ENCODE peak calls at places on chromosomes 4 and X, in ten cellular contexts. E is OCI-LY7, N is A549, M is left ventricle myocardium inferior, H is upper lobe of left lung, P is body of pancreas, B is Peyer's patch, D is psoas muscle, Q is uterus, I is upper lobe of right lung. C is an unnamed sample.

GRCh38 chrX:124641737-124642491 is 295.6 kb downstream of the SH2D1A start:
- DNase-seq in B (no peak), H (no peak), P (no peak), M (no peak), E (peak; percentile 0), I (no peak), D (no peak), N (no peak), Q (no peak), C (no peak)

GRCh38 chrX:9912341-9912740 is 54.8 kb upstream of the CLDN34 start:
- DNase-seq in E (no peak), I (no peak), D (no peak), B (no peak), P (no peak), M (no peak), H (no peak), Q (no peak), N (no peak), C (no peak)

GRCh38 chr4:189500970-189501369 is 439.7 kb upstream of the FRG1 start:
- DNase-seq in M (no peak), D (no peak), P (no peak), H (no peak), I (no peak), N (no peak), E (no peak), Q (no peak), B (no peak), C (no peak)

GRCh38 chr4:146165840-146166239 is 9.7 kb upstream of the LSM6 start:
- DNase-seq in B (no peak), M (no peak), Q (no peak), D (no peak), P (no peak), N (no peak), E (no peak), H (no peak), I (no peak), C (no peak)

GRCh38 chr4:52915730-52916129 is 53.6 kb downstream of the RASL11B start:
- DNase-seq in P (no peak), H (no peak), I (no peak), N (no peak), E (no peak), Q (no peak), D (no peak), M (no peak), B (no peak), C (no peak)

GRCh38 chrX:152658302-152658701 is 20.6 kb downstream of the GABRQ start:
- DNase-seq in Q (no peak), I (no peak), H (no peak), N (no peak), E (no peak), B (no peak), M (no peak), D (no peak), P (no peak), C (no peak)

GRCh38 chr4:154982187-154983047 is 201.3 kb downstream of the RBM46 start:
- DNase-seq in I (peak; percentile 68), B (no peak), D (peak; percentile 51), E (peak; percentile 37), P (peak; percentile 76), N (peak; percentile 32), H (no peak), M (peak; percentile 18), Q (peak; percentile 19), C (peak; percentile 62)

GRCh38 chr4:183873389-183874185 is 31.5 kb upstream of the STOX2 start:
- DNase-seq in D (no peak), I (no peak), Q (no peak), E (no peak), M (no peak), H (no peak), B (no peak), P (no peak), N (no peak), C (no peak)

GRCh38 chr4:186190456-186191265 is 706 bp upstream of the CYP4V2 start:
- DNase-seq in P (peak; percentile 61), N (peak; percentile 33), Q (no peak), M (no peak), B (peak; percentile 43), E (peak; percentile 71), D (no peak), I (peak; percentile 81), H (no peak), C (no peak)

GRCh38 chr4:41413670-41414069 is 124.3 kb upstream of the LIMCH1 start:
- DNase-seq in P (no peak), D (no peak), H (no peak), I (no peak), N (no peak), B (no peak), Q (no peak), E (no peak), M (no peak), C (no peak)

GRCh38 chr4:160956875-160957274 is 1206.9 kb downstream of the FSTL5 start:
- DNase-seq in B (no peak), M (no peak), E (no peak), Q (no peak), P (no peak), H (no peak), I (no peak), N (no peak), D (no peak), C (no peak)

GRCh38 chr4:69749771-69750170 is 10.6 kb downstream of the SULT1B1 start:
- DNase-seq in M (no peak), H (no peak), D (no peak), I (no peak), Q (no peak), B (no peak), P (no peak), E (no peak), N (no peak), C (no peak)

GRCh38 chrX:153063315-153063714 is 7.0 kb downstream of the PNMA3 start:
- DNase-seq in N (no peak), E (no peak), Q (no peak), H (no peak), I (no peak), B (no peak), M (no peak), P (no peak), D (no peak), C (no peak)

GRCh38 chrX:39261446-39262147 is 460.3 kb downstream of the MID1IP1 start:
- DNase-seq in M (no peak), N (peak; percentile 1), B (no peak), Q (no peak), I (no peak), P (no peak), D (no peak), H (no peak), E (peak; percentile 23), C (no peak)

DNA sequence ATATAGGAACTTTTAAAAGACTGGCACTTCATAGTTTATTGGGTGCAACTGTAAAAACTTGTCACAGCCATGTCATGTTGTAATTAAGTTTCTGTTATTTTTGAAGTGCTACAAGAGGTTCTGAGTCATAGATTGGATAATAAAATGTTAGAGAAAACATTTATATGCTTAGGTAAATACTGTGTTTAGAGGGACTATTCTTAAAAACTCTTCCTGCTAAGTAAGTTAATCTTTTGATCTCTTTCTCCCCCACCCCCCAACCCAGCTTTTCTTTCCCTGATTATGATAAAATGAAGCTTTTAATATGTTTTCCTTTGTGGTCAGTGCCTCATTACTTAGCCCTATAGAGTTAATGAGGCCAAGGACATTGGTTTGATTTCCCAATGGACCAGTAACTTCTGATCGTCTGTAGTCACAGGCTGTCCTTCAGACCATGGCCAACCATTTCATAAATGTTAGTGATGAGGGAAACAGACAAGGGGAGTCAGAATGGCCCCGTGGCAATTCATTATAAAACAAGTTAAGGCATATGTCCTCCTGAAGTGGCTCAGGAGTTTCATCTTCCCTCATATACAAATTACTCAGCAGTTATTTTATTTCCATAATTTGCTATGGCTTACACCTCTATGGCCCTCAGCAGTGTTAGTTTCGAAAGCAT is 3.9 kb upstream of the PDLIM5 start:
- DNase-seq in M (no peak), P (no peak), D (no peak), I (no peak), N (no peak), Q (no peak), E (no peak), H (no peak), B (no peak), C (no peak)
- H3K4me3 ChIP-seq in M (no peak overlapping the region), P (no peak overlapping the region), D (peak overlapping the region; percentile 1), I (no peak overlapping the region), N (no peak overlapping the region), Q (no peak overlapping the region), E (no peak overlapping the region), H (no peak overlapping the region), B (no peak overlapping the region), C (no peak overlapping the region)

DNA sequence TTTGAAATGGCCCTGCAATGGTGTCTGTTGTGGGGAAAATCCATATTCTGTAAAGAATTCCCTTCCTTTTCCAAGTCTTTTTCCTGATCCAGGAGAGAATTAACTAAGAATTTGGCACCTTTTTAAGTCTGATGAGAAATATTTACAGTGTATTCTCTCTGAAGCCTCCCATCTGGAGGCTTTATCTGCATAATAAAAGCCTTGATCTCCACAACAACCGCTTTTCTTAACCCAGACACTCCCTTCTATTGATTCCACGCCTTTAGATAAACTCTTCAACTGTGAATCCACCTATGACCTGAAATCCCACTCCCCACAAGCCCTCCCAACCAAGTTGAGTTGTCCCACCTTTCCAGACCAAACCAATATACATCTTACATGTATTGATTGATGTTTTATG is 43.1 kb upstream of the TMPRSS11E start:
- DNase-seq in H (no peak), Q (no peak), N (no peak), E (no peak), I (no peak), M (no peak), P (no peak), D (no peak), B (no peak), C (no peak)
- H3K4me1 ChIP-seq in H (no peaks in the 10 kb centered on the region), Q (no peaks in the 10 kb centered on the region), N (no peaks in the 10 kb centered on the region), E (no peaks in the 10 kb centered on the region), I (no peaks in the 10 kb centered on the region), M (no peaks in the 10 kb centered on the region), P (no peaks in the 10 kb centered on the region), D (no peaks in the 10 kb centered on the region), B (no peaks in the 10 kb centered on the region), C (no peaks in the 10 kb centered on the region)

GRCh38 chr4:3295837-3296624 is 3.2 kb downstream of the RGS12 start:
- DNase-seq in E (no peak), D (no peak), I (peak; percentile 59), H (no peak), Q (no peak), P (no peak), N (no peak), M (no peak), B (no peak), C (no peak)
- TF ChIP-seq CTCF in E (no peak), D (no peak), I (no peak), H (no peak), Q (no peak), P (no peak), N (no peak), M (no peak), B (no peak), C (no peak)

DNA sequence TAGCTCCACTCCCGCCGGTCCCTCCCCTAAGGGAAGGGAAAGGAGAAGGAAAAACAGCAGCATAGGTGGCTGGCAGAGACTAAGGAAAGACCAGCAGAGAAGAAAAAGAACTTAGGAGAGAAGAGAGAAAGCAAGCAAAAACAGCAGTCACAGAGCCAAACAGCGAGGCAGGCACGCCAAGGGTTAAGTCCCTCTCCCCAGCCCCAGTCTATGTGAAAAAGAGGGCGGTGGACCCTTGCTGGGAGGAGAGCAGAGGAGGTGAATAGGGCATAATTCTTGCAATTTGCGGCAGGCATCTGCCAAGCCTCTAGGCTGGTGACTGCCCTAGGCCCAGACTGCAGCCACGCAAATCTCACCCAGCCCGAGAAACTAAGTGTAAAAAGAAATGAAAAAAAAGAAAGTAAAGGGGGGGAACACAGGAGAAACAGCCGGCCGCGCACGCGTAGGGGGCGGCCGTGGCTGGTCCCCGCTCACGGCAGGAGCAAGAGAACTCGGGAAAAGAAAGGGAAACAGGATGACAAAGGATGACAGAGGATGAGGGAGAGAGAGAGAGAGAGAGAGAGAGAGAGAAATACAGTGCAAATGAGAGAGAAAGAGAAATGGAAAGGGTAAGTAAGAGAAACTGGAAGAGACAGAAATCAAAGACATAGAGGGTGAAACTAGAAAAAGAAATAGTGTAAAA is 48.6 kb downstream of the MAGEA9 start:
- DNase-seq in H (no peak), P (no peak), M (no peak), E (no peak), B (no peak), I (no peak), N (no peak), Q (no peak), D (no peak), C (no peak)
- H3K4me3 ChIP-seq in H (no peak overlapping the region), P (no peak overlapping the region), M (peak overlapping the region; percentile 44), E (no peak overlapping the region), B (peak overlapping the region; percentile 12), I (peak overlapping the region; percentile 10), N (no peak overlapping the region), Q (peak overlapping the region; percentile 29), D (peak overlapping the region; percentile 7), C (no peak overlapping the region)

C was measured in lower lobe of right lung.